ENCODE peak calls at places on chromosome 13, in six cellular contexts. Z is neural crest cell, G is AG09319, A is fibroblast of the aortic adventitia, Y is spleen, V is brain microvascular endothelial cell. M is an unnamed sample.

GRCh38 chr13:79457948-79458347 is 23.0 kb upstream of the NDFIP2 start:
- DNase-seq in Z (no peak), G (peak), A (peak), Y (no peak), V (peak), M (peak)

GRCh38 chr13:99275093-99275469 is 16.9 kb upstream of the GPR18 start:
- DNase-seq in Z (no peak), G (no peak), A (peak), Y (no peak), V (peak), M (peak)

GRCh38 chr13:113599396-113599795 is 14.8 kb downstream of the TFDP1 start:
- DNase-seq in Z (no peak), G (no peak), A (no peak), Y (peak), V (no peak), M (no peak)

GRCh38 chr13:42747399-42747873 is 33.9 kb upstream of the FAM216B start:
- DNase-seq in Z (no peak), G (peak), A (peak), Y (no peak), V (peak), M (peak)

GRCh38 chr13:22948421-22948820 is 232.4 kb upstream of the SGCG start:
- DNase-seq in Z (no peak), G (no peak), A (no peak), Y (no peak), V (no peak), M (no peak)

GRCh38 chr13:48496796-48497195 is 36.1 kb downstream of the RCBTB2 start:
- DNase-seq in Z (no peak), G (no peak), A (no peak), Y (no peak), V (no peak), M (no peak)

GRCh38 chr13:59843040-59843439 is 320.7 kb downstream of the DIAPH3 start:
- DNase-seq in Z (no peak), G (no peak), A (no peak), Y (no peak), V (no peak), M (no peak)

GRCh38 chr13:86282450-86282849 is 483.2 kb upstream of the SLITRK6 start:
- DNase-seq in Z (no peak), G (no peak), A (no peak), Y (no peak), V (no peak), M (no peak)

GRCh38 chr13:83881031-83881727 is 1.1 kb downstream of the SLITRK1 start:
- DNase-seq in Z (no peak), G (no peak), A (no peak), Y (no peak), V (no peak), M (no peak)

GRCh38 chr13:24203726-24204295 is 43.3 kb downstream of the SPATA13 start:
- DNase-seq in Z (no peak), G (no peak), A (no peak), Y (no peak), V (no peak), M (no peak)

GRCh38 chr13:75326173-75327131 is 155.5 kb downstream of the TBC1D4 start:
- DNase-seq in Z (no peak), G (no peak), A (peak), Y (peak), V (peak), M (peak)

GRCh38 chr13:114099191-114099590 is 33.2 kb downstream of the RASA3 start:
- DNase-seq in Z (no peak), G (peak), A (peak), Y (peak), V (peak), M (peak)

GRCh38 chr13:33639640-33640080 is 178.3 kb upstream of the RFC3 start:
- DNase-seq in Z (no peak), G (no peak), A (no peak), Y (no peak), V (no peak), M (no peak)

GRCh38 chr13:75636339-75637095 is 387 bp downstream of the LMO7 start:
- DNase-seq in Z (no peak), G (no peak), A (peak), Y (peak), V (no peak), M (no peak)

GRCh38 chr13:91228083-91228482 is 119.4 kb upstream of the MIR17HG start:
- DNase-seq in Z (no peak), G (no peak), A (no peak), Y (no peak), V (no peak), M (no peak)

GRCh38 chr13:82412749-82413148 is 1469.5 kb downstream of the SLITRK1 start:
- DNase-seq in Z (no peak), G (no peak), A (no peak), Y (no peak), V (no peak), M (no peak)

GRCh38 chr13:99605417-99606321 is 104.4 kb downstream of the TM9SF2 start:
- DNase-seq in Z (peak), G (no peak), A (no peak), Y (peak), V (no peak), M (peak)

GRCh38 chr13:91153372-91153771 is 194.1 kb upstream of the MIR17HG start:
- DNase-seq in Z (no peak), G (no peak), A (no peak), Y (no peak), V (no peak), M (no peak)

GRCh38 chr13:43041368-43041921 is 18.1 kb downstream of the DNAJC15 start:
- DNase-seq in Z (no peak), G (no peak), A (no peak), Y (no peak), V (no peak), M (no peak)

GRCh38 chr13:100674363-100674847 is at the start of gene TMTC4:
- DNase-seq in Z (no peak), G (no peak), A (no peak), Y (no peak), V (no peak), M (no peak)

GRCh38 chr13:101919541-101920306 is 467.2 kb downstream of the ITGBL1 start:
- DNase-seq in Z (peak), G (no peak), A (peak), Y (no peak), V (peak), M (peak)

GRCh38 chr13:24348797-24349515 is 39.6 kb downstream of the C1QTNF9 start:
- DNase-seq in Z (no peak), G (no peak), A (no peak), Y (no peak), V (no peak), M (no peak)

GRCh38 chr13:33845572-33846305 is 27.8 kb downstream of the RFC3 start:
- DNase-seq in Z (no peak), G (no peak), A (no peak), Y (no peak), V (no peak), M (no peak)

GRCh38 chr13:95644611-95645052 is at the start of gene DZIP1:
- DNase-seq in Z (peak), G (peak), A (peak), Y (peak), V (peak), M (peak)

GRCh38 chr13:68304287-68304893 is 1074.3 kb upstream of the PCDH9 start:
- DNase-seq in Z (no peak), G (no peak), A (no peak), Y (no peak), V (no peak), M (peak)

GRCh38 chr13:45194081-45194939 is 6.5 kb downstream of the KCTD4 start:
- DNase-seq in Z (no peak), G (peak), A (peak), Y (no peak), V (peak), M (peak)

GRCh38 chr13:111370147-111370546 is 49.7 kb downstream of the TEX29 start:
- DNase-seq in Z (no peak), G (no peak), A (no peak), Y (no peak), V (no peak), M (no peak)

GRCh38 chr13:29859971-29860370 is 9.6 kb upstream of the UBL3 start:
- DNase-seq in Z (no peak), G (no peak), A (peak), Y (no peak), V (peak), M (peak)

GRCh38 chr13:98222081-98222554 is 45.0 kb upstream of the RNF113B start:
- DNase-seq in Z (no peak), G (no peak), A (peak), Y (no peak), V (no peak), M (peak)

GRCh38 chr13:83449666-83450395 is 432.4 kb downstream of the SLITRK1 start:
- DNase-seq in Z (no peak), G (peak), A (peak), Y (no peak), V (peak), M (peak)

GRCh38 chr13:47306991-47307390 is 410.1 kb upstream of the HTR2A start:
- DNase-seq in Z (no peak), G (no peak), A (peak), Y (no peak), V (no peak), M (no peak)

GRCh38 chr13:95624020-95624419 is 20.5 kb downstream of the DZIP1 start:
- DNase-seq in Z (peak), G (no peak), A (peak), Y (no peak), V (no peak), M (peak)

GRCh38 chr13:30408319-30409101 is 13.8 kb upstream of the UBE2L5 start:
- DNase-seq in Z (peak), G (peak), A (peak), Y (peak), V (peak), M (peak)

GRCh38 chr13:42492372-42492920 is 81.5 kb upstream of the TNFSF11 start:
- DNase-seq in Z (no peak), G (no peak), A (no peak), Y (no peak), V (no peak), M (no peak)

GRCh38 chr13:28754698-28755545 is 36.2 kb upstream of the SLC46A3 start:
- DNase-seq in Z (no peak), G (no peak), A (peak), Y (peak), V (peak), M (no peak)
- TF ChIP-seq CTCF in Z (no peak), G (no peak), A (no peak), Y (peak), V (peak), M (no peak)

GRCh38 chr13:94344126-94344863 is 135.2 kb downstream of the DCT start:
- DNase-seq in Z (no peak), G (no peak), A (peak), Y (no peak), V (peak), M (peak)
- TF ChIP-seq CTCF in Z (no peak), G (no peak), A (no peak), Y (no peak), V (no peak), M (no peak)

DNA sequence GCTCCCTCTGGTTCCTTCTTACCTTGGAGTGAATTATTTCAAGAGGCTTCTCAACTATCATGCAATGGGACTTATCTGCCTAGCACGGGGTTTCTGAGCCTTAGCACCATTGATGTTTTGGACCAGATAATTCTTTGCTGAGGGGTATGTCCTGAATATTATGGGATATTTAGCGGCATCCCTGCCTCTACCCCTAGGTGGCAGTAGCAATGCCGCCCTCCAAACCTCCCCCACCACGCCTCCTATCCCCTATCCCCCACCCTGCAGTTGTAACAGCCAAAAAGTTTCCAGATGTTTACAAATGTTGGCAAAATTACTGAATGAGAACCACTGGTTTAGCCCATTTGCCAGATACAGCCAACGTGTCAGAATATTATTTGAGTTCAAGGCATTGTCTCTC is 125.5 kb downstream of the POSTN start:
- DNase-seq in Z (no peak), G (no peak), A (no peak), Y (no peak), V (no peak), M (no peak)
- TF ChIP-seq CTCF in Z (peak), G (no peak), A (no peak), Y (no peak), V (no peak), M (no peak)

GRCh38 chr13:51997641-51998330 is 13.5 kb downstream of the ATP7B start:
- DNase-seq in Z (no peak), G (no peak), A (no peak), Y (no peak), V (no peak), M (no peak)

GRCh38 chr13:52001120-52001731 is 10.0 kb downstream of the ATP7B start:
- DNase-seq in Z (no peak), G (no peak), A (peak), Y (no peak), V (no peak), M (peak)

GRCh38 chr13:51996660-51997059 is 14.6 kb downstream of the ATP7B start:
- DNase-seq in Z (no peak), G (no peak), A (no peak), Y (no peak), V (no peak), M (no peak)

GRCh38 chr13:51999525-51999924 is 11.7 kb downstream of the ATP7B start:
- DNase-seq in Z (no peak), G (no peak), A (peak), Y (no peak), V (no peak), M (peak)

GRCh38 chr13:51998723-51999471 is 12.4 kb downstream of the ATP7B start:
- DNase-seq in Z (no peak), G (no peak), A (peak), Y (no peak), V (no peak), M (no peak)
- TF ChIP-seq CTCF in Z (no peak), G (no peak), A (no peak), Y (no peak), V (no peak), M (no peak)

GRCh38 chr13:41061075-41061913 is at the start of gene WBP4:
- DNase-seq in Z (peak), G (peak), A (peak), Y (peak), V (peak), M (peak)
- TF ChIP-seq CTCF in Z (no peak), G (peak), A (peak), Y (peak), V (peak), M (peak)

DNA sequence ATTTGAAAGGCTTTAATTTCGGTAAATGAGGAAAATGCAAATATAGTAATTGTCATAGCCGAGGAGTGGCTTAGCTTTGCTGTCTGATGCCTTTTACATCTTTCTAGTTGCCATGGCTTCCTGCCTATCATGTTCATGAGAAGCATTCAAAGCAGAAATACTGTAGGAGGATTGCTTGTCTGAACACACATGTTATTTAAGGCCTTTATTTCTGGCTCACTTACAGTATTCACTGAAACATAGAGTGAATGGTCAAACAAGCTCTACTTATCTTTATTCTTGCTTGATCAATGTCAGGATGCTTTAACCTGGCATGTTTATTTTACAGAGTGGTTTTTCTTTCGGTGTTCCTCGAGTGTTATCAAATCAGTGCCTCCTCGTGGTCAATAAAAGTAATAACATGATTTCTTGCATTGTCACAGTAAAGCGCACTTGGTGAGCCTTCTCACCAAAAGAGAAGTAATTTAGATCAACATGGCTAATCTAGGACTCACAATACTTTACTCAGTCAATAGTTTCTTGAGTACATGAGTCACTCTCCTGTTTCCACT is 73.5 kb upstream of the PCDH17 start:
- DNase-seq in Z (no peak), G (no peak), A (no peak), Y (no peak), V (no peak), M (no peak)
- TF ChIP-seq CTCF in Z (peak), G (no peak), A (no peak), Y (no peak), V (no peak), M (no peak)

DNA sequence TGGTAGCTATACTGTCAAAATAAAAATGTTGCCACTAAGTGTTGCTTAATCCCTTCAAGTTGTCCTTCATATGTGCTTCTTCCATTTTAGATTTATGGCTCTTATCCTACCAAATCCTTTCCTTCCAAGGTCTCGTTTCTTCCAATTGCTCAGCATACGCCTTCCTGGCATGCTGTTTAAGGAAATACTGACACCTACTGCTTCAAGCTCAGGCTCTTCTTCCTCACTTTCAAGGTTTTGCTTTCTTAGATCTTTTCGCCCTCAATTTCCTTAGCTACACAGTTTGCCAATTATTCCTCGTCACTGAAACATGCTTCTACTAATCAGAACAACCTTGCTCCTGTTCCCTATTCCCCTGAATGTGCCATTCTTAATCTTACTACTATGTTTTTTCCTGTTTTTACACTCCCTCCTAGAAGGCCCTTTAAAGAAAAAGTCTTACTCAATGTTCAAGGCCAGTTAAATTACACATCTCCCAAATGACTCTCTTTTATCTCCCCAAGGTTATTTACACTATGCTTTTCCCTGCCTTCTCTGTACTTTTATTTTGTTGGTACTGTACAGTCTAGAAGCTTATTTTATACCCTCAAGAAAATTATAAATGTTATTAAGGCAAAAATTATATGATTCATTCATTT is 343.1 kb downstream of the MZT1 start:
- DNase-seq in Z (no peak), G (no peak), A (no peak), Y (no peak), V (no peak), M (no peak)
- TF ChIP-seq CTCF in Z (no peak), G (no peak), A (no peak), Y (no peak), V (no peak), M (no peak)

DNA sequence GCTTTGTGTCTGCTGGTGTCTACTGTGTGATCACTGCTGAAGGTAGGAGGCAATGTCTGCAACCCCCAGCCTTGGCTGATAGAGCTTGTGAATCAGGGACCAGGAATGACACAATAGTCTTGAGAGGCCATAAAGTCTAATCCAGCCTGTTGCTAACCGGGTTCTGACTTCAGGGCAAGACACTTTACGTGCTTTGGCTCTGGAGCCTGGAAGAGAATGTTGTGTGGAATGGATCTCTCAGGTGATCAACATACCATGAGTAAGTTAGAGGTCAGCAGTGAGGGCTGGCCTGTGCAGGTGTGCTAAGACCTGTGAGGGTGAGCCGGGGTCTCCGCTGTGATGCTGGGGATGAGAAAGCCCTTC is 5.6 kb downstream of the COL4A2 start:
- DNase-seq in Z (no peak), G (no peak), A (peak), Y (no peak), V (peak), M (peak)
- TF ChIP-seq CTCF in Z (no peak), G (peak), A (peak), Y (no peak), V (peak), M (no peak)